ENCODE peak calls at places on chromosomes 1 and 21, in six cellular contexts. Q, M, B, V, R and G are unnamed samples.

GRCh38 chr21:27700974-27701614 is 734.2 kb upstream of the ADAMTS5 start:
- DNase-seq in M (peak; percentile 88), V (peak; percentile 81), B (peak; percentile 49), R (peak; percentile 69), Q (peak; percentile 71), G (peak; percentile 68)

GRCh38 chr1:117618450-117619122 is 12.7 kb downstream of the TENT5C start:
- DNase-seq in R (no peak), M (no peak), V (no peak), Q (no peak), B (no peak), G (no peak)

GRCh38 chr1:155933591-155934096 is 569 bp downstream of the KHDC4 start:
- DNase-seq in R (no peak), V (no peak), B (no peak), M (no peak), Q (no peak), G (no peak)

GRCh38 chr1:1881727-1882126 is 9.2 kb downstream of the GNB1 start:
- DNase-seq in Q (no peak), M (no peak), R (no peak), B (no peak), V (no peak), G (no peak)

GRCh38 chr21:9839011-9839661 is 682.2 kb upstream of the TPTE start:
- DNase-seq in M (no peak), V (no peak), Q (peak; percentile 31), R (no peak), B (no peak), G (no peak)

GRCh38 chr1:155128755-155129473 is 1.2 kb downstream of the EFNA1 start:
- DNase-seq in R (no peak), Q (peak; percentile 49), M (no peak), B (no peak), V (no peak), G (peak; percentile 31)

GRCh38 chr1:244187310-244187709 is 136.2 kb downstream of the ZBTB18 start:
- DNase-seq in M (no peak), B (no peak), V (no peak), R (no peak), Q (no peak), G (no peak)

GRCh38 chr1:14265515-14265914 is 333.0 kb upstream of the KAZN start:
- DNase-seq in R (no peak), V (no peak), B (no peak), M (no peak), Q (no peak), G (no peak)

GRCh38 chr1:119285482-119285881 is 83.1 kb upstream of the HAO2 start:
- DNase-seq in B (no peak), M (peak; percentile 79), V (peak; percentile 71), R (no peak), Q (no peak), G (peak; percentile 48)

GRCh38 chr1:230127105-230128054 is 60.3 kb downstream of the GALNT2 start:
- DNase-seq in B (no peak), R (no peak), Q (no peak), M (no peak), V (no peak), G (no peak)

GRCh38 chr21:44405091-44405947 is 50.0 kb upstream of the LRRC3 start:
- DNase-seq in R (no peak), Q (peak; percentile 25), B (no peak), V (no peak), M (no peak), G (no peak)
- H4K91ac ChIP-seq in R (no peak overlapping the region), Q (no peak overlapping the region), B (no peak overlapping the region), V (no peak overlapping the region), M (no peak overlapping the region), G (no peak overlapping the region)

GRCh38 chr1:209367031-209367813 is 216.3 kb upstream of the CAMK1G start:
- DNase-seq in M (peak; percentile 73), B (no peak), V (no peak), Q (no peak), R (no peak), G (no peak)
- H2BK120ac ChIP-seq in M (peak overlapping the region; percentile 48), B (no peak overlapping the region), V (no peak overlapping the region), Q (no peak overlapping the region), R (no peak overlapping the region), G (peak overlapping the region; percentile 80)

GRCh38 chr1:166836733-166837132 is 2.5 kb upstream of the POGK start:
- DNase-seq in M (peak; percentile 25), V (no peak), B (no peak), R (no peak), Q (no peak), G (no peak)

GRCh38 chr1:166839600-166840308 is 479 bp downstream of the POGK start:
- DNase-seq in V (peak; percentile 43), R (peak; percentile 26), Q (peak; percentile 66), M (peak; percentile 19), B (no peak), G (peak; percentile 55)

GRCh38 chr1:166843322-166843721 is 4.0 kb downstream of the POGK start:
- DNase-seq in Q (no peak), R (no peak), M (no peak), V (no peak), B (no peak), G (no peak)

GRCh38 chr1:166840309-166841302 is 1.3 kb downstream of the POGK start:
- DNase-seq in R (no peak), M (peak; percentile 46), B (no peak), V (peak; percentile 68), Q (no peak), G (peak; percentile 66)

GRCh38 chr1:166838766-166839599 is at the start of gene POGK:
- DNase-seq in R (peak; percentile 80), Q (peak; percentile 91), M (peak; percentile 88), V (peak; percentile 92), B (peak; percentile 70), G (peak; percentile 89)
- H4K91ac ChIP-seq in R (no peak within 1 kb of the TSS), Q (no peak within 1 kb of the TSS), M (peak within 1 kb of the TSS; percentile 99), V (peak within 1 kb of the TSS; percentile 74), B (peak within 1 kb of the TSS; percentile 93), G (peak within 1 kb of the TSS; percentile 67)

GRCh38 chr1:24973315-24973714 is 43.2 kb upstream of the RUNX3 start:
- DNase-seq in V (no peak), Q (no peak), M (no peak), R (no peak), B (no peak), G (no peak)
- H2BK120ac ChIP-seq in V (no peak overlapping the region), Q (no peak overlapping the region), M (peak overlapping the region; percentile 96), R (peak overlapping the region; percentile 29), B (no peak overlapping the region), G (no peak overlapping the region)

GRCh38 chr1:177476706-177477105 is 305.9 kb downstream of the BRINP2 start:
- DNase-seq in B (no peak), V (no peak), M (no peak), Q (no peak), R (no peak), G (no peak)
- H4K91ac ChIP-seq in B (no peak overlapping the region), V (no peak overlapping the region), M (no peak overlapping the region), Q (no peak overlapping the region), R (no peak overlapping the region), G (no peak overlapping the region)